ENCODE peak calls at places on chromosomes 13 and 19, in four cellular contexts. One of them, this sample, is unnamed.

GRCh38 chr13:91347996-91348905 is 764 bp downstream of the MIR17HG start:
- DNase-seq in frontal cortex: no peak
- DNase-seq in NCI-H1436: no peak
- DNase-seq in fibroblast of the conjunctiva: no peak
- DNase-seq in this sample: peak; percentile 50

GRCh38 chr19:58317481-58318072 is 9.2 kb upstream of the ZSCAN22 start:
- DNase-seq in fibroblast of the conjunctiva: peak; percentile 8
- DNase-seq in NCI-H1436: no peak
- DNase-seq in frontal cortex: no peak
- DNase-seq in this sample: no peak

GRCh38 chr19:46761418-46761831 is 15.2 kb upstream of the STRN4 start:
- DNase-seq in NCI-H1436: no peak
- DNase-seq in frontal cortex: no peak
- DNase-seq in fibroblast of the conjunctiva: peak; percentile 84
- DNase-seq in this sample: no peak

GRCh38 chr13:33381906-33382305 is 96.4 kb upstream of the STARD13 start:
- DNase-seq in fibroblast of the conjunctiva: no peak
- DNase-seq in NCI-H1436: no peak
- DNase-seq in frontal cortex: no peak
- DNase-seq in this sample: no peak

GRCh38 chr13:44605711-44606110 is 29.6 kb upstream of the TSC22D1 start:
- DNase-seq in NCI-H1436: no peak
- DNase-seq in frontal cortex: no peak
- DNase-seq in fibroblast of the conjunctiva: no peak
- DNase-seq in this sample: no peak

GRCh38 chr13:19681517-19681916 is 48.1 kb downstream of the MPHOSPH8 start:
- DNase-seq in frontal cortex: no peak
- DNase-seq in fibroblast of the conjunctiva: no peak
- DNase-seq in NCI-H1436: no peak
- DNase-seq in this sample: no peak

GRCh38 chr13:106374631-106375030 is 160.8 kb downstream of the EFNB2 start:
- DNase-seq in fibroblast of the conjunctiva: no peak
- DNase-seq in frontal cortex: no peak
- DNase-seq in NCI-H1436: no peak
- DNase-seq in this sample: no peak

GRCh38 chr13:86567119-86567518 is 767.9 kb upstream of the SLITRK6 start:
- DNase-seq in NCI-H1436: no peak
- DNase-seq in fibroblast of the conjunctiva: no peak
- DNase-seq in frontal cortex: no peak
- DNase-seq in this sample: no peak

GRCh38 chr13:80133631-80134083 is 207.3 kb downstream of the SPRY2 start:
- DNase-seq in frontal cortex: no peak
- DNase-seq in fibroblast of the conjunctiva: no peak
- DNase-seq in NCI-H1436: no peak
- DNase-seq in this sample: no peak

GRCh38 chr19:38194061-38194701 is 29.8 kb downstream of the DPF1 start:
- DNase-seq in NCI-H1436: no peak
- DNase-seq in frontal cortex: no peak
- DNase-seq in fibroblast of the conjunctiva: no peak
- DNase-seq in this sample: no peak

GRCh38 chr13:51912091-51912490 is 50.3 kb downstream of the CCDC70 start:
- DNase-seq in NCI-H1436: peak; percentile 9
- DNase-seq in fibroblast of the conjunctiva: no peak
- DNase-seq in frontal cortex: peak; percentile 64
- DNase-seq in this sample: peak; percentile 9

GRCh38 chr13:70375718-70376117 is 267.5 kb upstream of the KLHL1 start:
- DNase-seq in NCI-H1436: no peak
- DNase-seq in frontal cortex: no peak
- DNase-seq in fibroblast of the conjunctiva: no peak
- DNase-seq in this sample: no peak

GRCh38 chr19:40320558-40320935 is 27.6 kb downstream of the C19orf47 start:
- DNase-seq in fibroblast of the conjunctiva: no peak
- DNase-seq in NCI-H1436: no peak
- DNase-seq in frontal cortex: no peak
- DNase-seq in this sample: no peak

GRCh38 chr13:79775830-79776229 is 294.9 kb downstream of the NDFIP2 start:
- DNase-seq in frontal cortex: peak; percentile 22
- DNase-seq in NCI-H1436: no peak
- DNase-seq in fibroblast of the conjunctiva: peak; percentile 77
- DNase-seq in this sample: no peak

GRCh38 chr19:41492843-41493242 is 49.9 kb downstream of the ERICH4 start:
- DNase-seq in NCI-H1436: no peak
- DNase-seq in frontal cortex: no peak
- DNase-seq in fibroblast of the conjunctiva: no peak
- DNase-seq in this sample: no peak

GRCh38 chr13:51811046-51811445 is 7.1 kb upstream of the DHRS12 start:
- DNase-seq in frontal cortex: no peak
- DNase-seq in NCI-H1436: peak; percentile 61
- DNase-seq in fibroblast of the conjunctiva: no peak
- DNase-seq in this sample: no peak

GRCh38 chr19:2556221-2557092 is 80.5 kb downstream of the GADD45B start:
- DNase-seq in frontal cortex: no peak
- DNase-seq in fibroblast of the conjunctiva: no peak
- DNase-seq in NCI-H1436: no peak
- DNase-seq in this sample: no peak

GRCh38 chr13:114032121-114032799 is 58.4 kb upstream of the C13orf46 start:
- DNase-seq in fibroblast of the conjunctiva: peak; percentile 55
- DNase-seq in frontal cortex: no peak
- DNase-seq in NCI-H1436: no peak
- DNase-seq in this sample: no peak

GRCh38 chr13:26971990-26972888 is 199.4 kb downstream of the USP12 start:
- DNase-seq in NCI-H1436: no peak
- DNase-seq in frontal cortex: no peak
- DNase-seq in fibroblast of the conjunctiva: no peak
- DNase-seq in this sample: no peak